ENCODE peak calls at places on chromosomes 5 and 9, in five cellular contexts. S is WERI-Rb-1; U is CD8-positive, alpha-beta T cell; L is HL-60; P is mammary epithelial cell. A is an unnamed sample.

GRCh38 chr5:61020415-61020814 is 75.4 kb downstream of the NDUFAF2 start:
- DNase-seq in P (no peak), S (no peak), U (no peak), L (no peak), A (no peak)

GRCh38 chr9:79224672-79225433 is 346.9 kb upstream of the TLE4 start:
- DNase-seq in U (no peak), L (no peak), P (peak; percentile 86), S (no peak), A (peak; percentile 85)

GRCh38 chr9:84791608-84792007 is 122.1 kb downstream of the NTRK2 start:
- DNase-seq in S (no peak), U (no peak), P (no peak), L (no peak), A (no peak)

GRCh38 chr5:157025093-157025698 is 33.7 kb downstream of the HAVCR1 start:
- DNase-seq in S (no peak), L (no peak), U (peak; percentile 34), P (no peak), A (no peak)

GRCh38 chr5:176714067-176714466 is 66.8 kb downstream of the TSPAN17 start:
- DNase-seq in S (no peak), L (no peak), P (peak; percentile 41), U (no peak), A (no peak)

GRCh38 chr5:6710078-6710477 is 3.2 kb upstream of the TENT4A start:
- DNase-seq in U (no peak), S (no peak), L (no peak), P (no peak), A (no peak)

GRCh38 chr9:129880654-129881546 is 45.6 kb downstream of the USP20 start:
- DNase-seq in U (no peak), S (no peak), P (no peak), L (no peak), A (no peak)

GRCh38 chr5:37926732-37927131 is 86.9 kb upstream of the GDNF start:
- DNase-seq in L (no peak), S (peak; percentile 58), P (peak; percentile 74), U (no peak), A (no peak)

GRCh38 chr5:180652346-180652745 is 2.9 kb upstream of the FLT4 start:
- DNase-seq in P (no peak), U (no peak), L (no peak), S (no peak), A (no peak)

GRCh38 chr9:134189475-134190231 is 25.3 kb upstream of the RNU6ATAC start:
- DNase-seq in P (no peak), L (no peak), U (no peak), S (peak; percentile 63), A (no peak)

GRCh38 chr5:15554542-15554941 is 54.6 kb downstream of the FBXL7 start:
- DNase-seq in U (no peak), P (no peak), S (no peak), L (no peak), A (no peak)

GRCh38 chr9:93463638-93464248 is 10.4 kb upstream of the FAM120AOS start:
- DNase-seq in S (no peak), U (no peak), L (no peak), P (no peak), A (no peak)

GRCh38 chr9:83062653-83063527 is at the start of gene RASEF:
- DNase-seq in U (no peak), L (no peak), P (peak; percentile 78), S (peak; percentile 74), A (no peak)

GRCh38 chr5:108654042-108654441 is 93.7 kb upstream of the FER start:
- DNase-seq in U (no peak), L (no peak), S (no peak), P (peak; percentile 76), A (no peak)

GRCh38 chr5:128534729-128535128 is 3.3 kb downstream of the FBN2 start:
- DNase-seq in L (peak; percentile 22), S (no peak), U (no peak), P (no peak), A (no peak)
- H3K27ac ChIP-seq in L (no peak overlapping the region), S (no peak overlapping the region), U (no peak overlapping the region), P (no peak overlapping the region), A (no peak overlapping the region)

GRCh38 chr9:108476574-108476973 is 379.2 kb downstream of the ACTL7B start:
- DNase-seq in L (no peak), P (no peak), S (no peak), U (no peak), A (no peak)
- H3K4me3 ChIP-seq in L (no peak overlapping the region), P (no peak overlapping the region), S (no peak overlapping the region), U (no peak overlapping the region), A (no peak overlapping the region)

GRCh38 chr5:150485770-150486401 is 22.0 kb upstream of the NDST1 start:
- DNase-seq in L (no peak), S (peak; percentile 83), U (no peak), P (no peak), A (no peak)
- TF ChIP-seq CTCF in L (no peak), S (no peak), U (no peak), P (no peak), A (no peak)

GRCh38 chr9:72477862-72478564 is 43.4 kb upstream of the TMC1 start:
- DNase-seq in P (peak; percentile 80), U (no peak), L (peak; percentile 30), S (no peak), A (no peak)
- H3K27ac ChIP-seq in P (peak overlapping the region; percentile 66), U (no peak overlapping the region), L (no peak overlapping the region), S (no peak overlapping the region), A (peak overlapping the region; percentile 49)

GRCh38 chr5:141343242-141343952 is at the start of gene PCDHGA3:
- DNase-seq in P (peak; percentile 60), L (no peak), U (no peak), S (no peak), A (no peak)
- H3K4me3 ChIP-seq in P (peak within 1 kb of the TSS; percentile 52), L (no peak within 1 kb of the TSS), U (no peak within 1 kb of the TSS), S (no peak within 1 kb of the TSS), A (peak within 1 kb of the TSS; percentile 3)

DNA sequence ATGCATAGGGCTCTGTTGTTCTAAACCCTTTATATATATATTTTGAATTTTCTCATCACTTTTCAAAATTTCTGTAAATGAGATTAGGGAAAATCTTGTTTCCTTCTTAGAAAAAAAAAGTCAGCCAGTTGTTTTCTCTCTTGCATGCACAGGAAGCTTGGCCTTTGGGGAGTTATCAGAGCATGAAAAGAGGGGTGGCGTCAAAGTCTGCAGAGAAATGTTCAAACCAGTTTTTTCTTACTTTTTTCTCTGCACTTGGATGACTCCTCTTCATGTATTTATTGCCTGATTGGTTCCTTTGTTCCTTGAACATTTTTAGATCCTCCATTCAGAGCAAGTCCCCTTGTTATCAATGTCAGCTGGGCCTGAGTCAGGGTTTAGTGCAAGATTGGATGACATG is 392.5 kb upstream of the BRINP1 start:
- DNase-seq in S (no peak), L (no peak), U (no peak), P (no peak), A (no peak)
- TF ChIP-seq CTCF in S (no peak), L (no peak), U (no peak), P (no peak), A (no peak)